ENCODE peak calls at places on chromosomes 16 and 17, in five cellular contexts. V, L, I, K and M are unnamed samples.

GRCh38 chr16:20773679-20774078 is 9.9 kb downstream of the ACSM3 start:
- DNase-seq in V (no peak), L (no peak), I (no peak), K (no peak), M (no peak)

GRCh38 chr16:17275076-17275732 is 195.6 kb downstream of the XYLT1 start:
- DNase-seq in V (no peak), L (no peak), I (no peak), K (no peak), M (no peak)

GRCh38 chr17:48835971-48836370 is 5.1 kb downstream of the CALCOCO2 start:
- DNase-seq in V (no peak), L (no peak), I (no peak), K (no peak), M (no peak)

GRCh38 chr17:18259621-18260331 is 686 bp upstream of the MIEF2 start:
- DNase-seq in V (no peak), L (no peak), I (no peak), K (no peak), M (peak)

GRCh38 chr16:85151603-85152413 is 39.5 kb upstream of the CIBAR2 start:
- DNase-seq in V (no peak), L (no peak), I (no peak), K (peak), M (peak)

GRCh38 chr16:89039756-89040155 is 53.9 kb upstream of the ACSF3 start:
- DNase-seq in V (no peak), L (no peak), I (no peak), K (no peak), M (no peak)

GRCh38 chr16:50354629-50355456 is 13.9 kb downstream of the BRD7 start:
- DNase-seq in V (no peak), L (no peak), I (no peak), K (no peak), M (peak)

GRCh38 chr17:347309-347708 is 5.3 kb downstream of the RPH3AL start:
- DNase-seq in V (no peak), L (no peak), I (no peak), K (no peak), M (no peak)

GRCh38 chr16:31350275-31351005 is 4.5 kb upstream of the ITGAX start:
- DNase-seq in V (no peak), L (no peak), I (no peak), K (no peak), M (no peak)

GRCh38 chr17:41394254-41395016 is 3.0 kb downstream of the KRT31 start:
- DNase-seq in V (no peak), L (no peak), I (no peak), K (no peak), M (no peak)

GRCh38 chr16:71421911-71422310 is 19.9 kb downstream of the TLE7 start:
- DNase-seq in V (no peak), L (no peak), I (no peak), K (no peak), M (peak)

GRCh38 chr17:39014795-39015545 is 47.8 kb upstream of the FBXO47 start:
- DNase-seq in V (no peak), L (no peak), I (no peak), K (no peak), M (no peak)

GRCh38 chr17:63928172-63928666 is 3.9 kb downstream of the CD79B start:
- DNase-seq in V (no peak), L (no peak), I (no peak), K (no peak), M (no peak)

GRCh38 chr16:66515543-66516171 is 34.3 kb downstream of the TK2 start:
- DNase-seq in V (no peak), L (peak), I (peak), K (no peak), M (peak)

GRCh38 chr16:23803591-23804123 is 32.1 kb upstream of the PRKCB start:
- DNase-seq in V (peak), L (peak), I (no peak), K (peak), M (peak)

GRCh38 chr16:66335704-66336329 is 30.7 kb upstream of the CDH5 start:
- DNase-seq in V (no peak), L (no peak), I (peak), K (no peak), M (peak)

GRCh38 chr16:50606431-50607050 is 58.3 kb downstream of the NKD1 start:
- DNase-seq in V (no peak), L (no peak), I (no peak), K (no peak), M (no peak)

GRCh38 chr16:72561-73537 is at the start of gene RHBDF1:
- DNase-seq in V (no peak), L (peak), I (no peak), K (no peak), M (peak)

GRCh38 chr17:64005734-64006167 is 7.6 kb downstream of the PRR29 start:
- DNase-seq in V (no peak), L (no peak), I (no peak), K (no peak), M (no peak)

GRCh38 chr16:67939507-67940435 is 3.1 kb upstream of the PSMB10 start:
- DNase-seq in V (peak), L (no peak), I (no peak), K (peak), M (no peak)

GRCh38 chr16:65538945-65539344 is 417.1 kb upstream of the CDH11 start:
- DNase-seq in V (no peak), L (no peak), I (no peak), K (no peak), M (no peak)